ENCODE peak calls at places on chromosomes 4 and X, in nine cellular contexts. D is heart left ventricle, B is IMR-90, U is K562, M is GM12878, H is breast epithelium, P is suprapubic skin, Z is esophagus squamous epithelium, Q is thyroid gland. R is an unnamed sample. For H3K4me1, the result is how much of the 10 kb centered on the place peaks cover.

GRCh38 chr4:120843840-120844527 is 78.5 kb downstream of the PRDM5 start:
- DNase-seq in Z (no peak), Q (peak), M (no peak), P (no peak), U (no peak), B (no peak), H (no peak), D (no peak), R (peak)

GRCh38 chrX:140477987-140478386 is 26.9 kb downstream of the SOX3 start:
- DNase-seq in Q (no peak), P (no peak), D (no peak), U (no peak), Z (no peak), B (no peak), H (no peak), M (no peak), R (no peak)

GRCh38 chrX:11533211-11533651 is 132.5 kb downstream of the ARHGAP6 start:
- DNase-seq in U (peak), P (no peak), H (no peak), Q (no peak), M (peak), Z (no peak), D (no peak), B (peak), R (no peak)

GRCh38 chr4:87521757-87522374 is 7.3 kb downstream of the SPARCL1 start:
- DNase-seq in M (no peak), B (peak), D (no peak), Z (no peak), H (no peak), U (no peak), P (no peak), Q (no peak), R (no peak)

GRCh38 chr4:101347557-101348366 is 436 bp upstream of the PPP3CA start:
- DNase-seq in D (peak), Q (peak), M (peak), H (peak), U (peak), Z (peak), B (peak), P (peak), R (peak)

GRCh38 chr4:82551734-82552133 is 10.1 kb downstream of the TMEM150C start:
- DNase-seq in H (no peak), M (no peak), B (no peak), Q (no peak), Z (no peak), D (no peak), U (no peak), P (no peak), R (no peak)

GRCh38 chr4:11599044-11599443 is 170.3 kb upstream of the HS3ST1 start:
- DNase-seq in P (no peak), D (no peak), M (no peak), U (no peak), Z (no peak), H (no peak), B (no peak), Q (no peak), R (no peak)

GRCh38 chrX:13700380-13700779 is 11.5 kb downstream of the RAB9A start:
- DNase-seq in B (peak), U (no peak), M (no peak), P (no peak), Z (no peak), Q (no peak), D (no peak), H (no peak), R (no peak)

GRCh38 chr4:128859887-128860774 is 50.6 kb downstream of the JADE1 start:
- DNase-seq in M (no peak), B (peak), P (no peak), H (no peak), D (no peak), U (no peak), Q (no peak), Z (no peak), R (no peak)

GRCh38 chr4:61070269-61070668 is 129.9 kb upstream of the ADGRL3 start:
- DNase-seq in U (no peak), M (no peak), D (no peak), Z (no peak), H (no peak), P (no peak), Q (no peak), B (no peak), R (no peak)

GRCh38 chrX:17005712-17006372 is 59.4 kb downstream of the REPS2 start:
- DNase-seq in D (no peak), P (no peak), M (no peak), H (no peak), Q (no peak), Z (no peak), B (no peak), U (no peak), R (no peak)

GRCh38 chr4:148052448-148052847 is 320.6 kb downstream of the ARHGAP10 start:
- DNase-seq in D (no peak), Z (no peak), U (no peak), Q (no peak), B (peak), P (no peak), H (no peak), M (no peak), R (no peak)

GRCh38 chrX:41779941-41780340 is 56.0 kb downstream of the GPR82 start:
- DNase-seq in D (no peak), B (no peak), P (no peak), Z (no peak), Q (no peak), H (no peak), M (no peak), U (no peak), R (no peak)

GRCh38 chr4:130395871-130396270 is 1299.9 kb downstream of the C4orf33 start:
- DNase-seq in Q (no peak), P (no peak), M (no peak), H (no peak), Z (no peak), B (peak), U (no peak), D (no peak), R (no peak)

GRCh38 chr4:8225290-8225625 is 26.2 kb downstream of the SH3TC1 start:
- DNase-seq in Z (no peak), B (no peak), D (peak), P (no peak), H (no peak), Q (no peak), M (no peak), U (no peak), R (peak)

GRCh38 chr4:15684498-15684897 is 2.9 kb downstream of the FAM200B start:
- DNase-seq in B (no peak), H (no peak), D (no peak), U (no peak), Z (no peak), M (no peak), Q (no peak), P (no peak), R (no peak)

GRCh38 chr4:77821775-77822174 is 2.6 kb upstream of the CNOT6L start:
- DNase-seq in U (no peak), P (no peak), Z (no peak), D (no peak), M (no peak), H (no peak), Q (no peak), B (no peak), R (no peak)

GRCh38 chr4:77820836-77821561 is 1.8 kb upstream of the CNOT6L start:
- DNase-seq in P (no peak), Q (peak), B (no peak), D (no peak), H (no peak), Z (no peak), U (no peak), M (no peak), R (no peak)

GRCh38 chr4:77827343-77827742 is 8.2 kb upstream of the CNOT6L start:
- DNase-seq in Q (no peak), Z (no peak), P (no peak), B (no peak), U (no peak), D (no peak), M (no peak), H (no peak), R (no peak)

GRCh38 chr4:77826280-77826679 is 7.1 kb upstream of the CNOT6L start:
- DNase-seq in B (no peak), D (no peak), M (no peak), H (no peak), U (no peak), Q (no peak), P (no peak), Z (no peak), R (no peak)
- H3K4me1 ChIP-seq in B (under half), D (under half), M (under half), H (under half), U (under half), Q (under half), P (under half), Z (under half), R (under half)

GRCh38 chr4:154604696-154605200 is 7.7 kb downstream of the FGG start:
- DNase-seq in B (no peak), D (no peak), U (no peak), Z (no peak), H (no peak), P (no peak), Q (no peak), M (no peak), R (no peak)
- TF ChIP-seq POLR2A in B (no peak), D (no peak), U (no peak), Z (no peak), H (no peak), P (no peak), Q (no peak), M (no peak), R (no peak)

DNA sequence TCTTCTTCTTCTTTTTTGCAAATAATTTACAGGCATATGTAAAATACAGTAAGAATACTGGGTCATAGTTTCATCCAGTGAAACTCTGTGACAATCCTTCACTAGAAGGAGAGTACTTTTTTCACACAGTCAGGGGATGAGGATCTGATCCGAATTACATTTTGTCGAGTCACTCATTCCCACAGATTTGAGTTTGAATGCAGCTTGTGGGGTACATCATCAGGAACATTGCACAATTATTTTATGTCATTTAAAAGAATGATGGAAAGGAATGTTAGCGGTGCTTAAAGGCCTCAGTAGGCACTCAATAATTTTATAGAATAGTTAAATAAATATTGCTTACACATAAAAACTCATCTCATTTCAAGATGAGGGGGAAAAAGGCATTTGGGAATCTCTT is 88.6 kb downstream of the CHRNA9 start:
- DNase-seq in H (no peak), B (peak), P (no peak), U (no peak), D (no peak), Q (no peak), M (no peak), Z (no peak), R (no peak)
- H3K4me1 ChIP-seq in H (under half), B (under half), P (under half), U (under half), D (under half), Q (under half), M (under half), Z (under half), R (under half)

GRCh38 chr4:6681191-6681590 is 12.5 kb upstream of the S100P start:
- DNase-seq in H (no peak), Z (no peak), Q (no peak), P (no peak), U (peak), B (no peak), M (no peak), D (no peak), R (no peak)

GRCh38 chr4:6684656-6685055 is 9.0 kb upstream of the S100P start:
- DNase-seq in B (no peak), Z (no peak), D (no peak), M (no peak), U (no peak), H (no peak), Q (no peak), P (no peak), R (no peak)

GRCh38 chr4:6686104-6686787 is 7.4 kb upstream of the S100P start:
- DNase-seq in B (no peak), M (no peak), Z (no peak), U (no peak), P (no peak), D (no peak), H (no peak), Q (no peak), R (no peak)

GRCh38 chr4:6680372-6681034 is 13.2 kb upstream of the S100P start:
- DNase-seq in D (no peak), Z (no peak), M (no peak), B (no peak), Q (no peak), H (no peak), U (peak), P (no peak), R (no peak)

GRCh38 chr4:6682862-6683590 is 10.7 kb upstream of the S100P start:
- DNase-seq in H (no peak), M (no peak), P (no peak), Q (no peak), Z (no peak), D (no peak), U (no peak), B (no peak), R (no peak)
- TF ChIP-seq POLR2A in H (no peak), M (no peak), P (no peak), Q (no peak), Z (no peak), D (no peak), U (no peak), B (no peak), R (no peak)